ENCODE peak calls at places on chromosomes 7 and 10, in five cellular contexts. S is endothelial cell; D is A549; Q is stimulated activated CD4-positive, alpha-beta T cell treated with anti-CD3 and anti-CD28 coated beads, Interleukin-1b, Interleukin-23, amount 100 ng/mL, for 4 hours; M is left ventricle myocardium inferior. K is an unnamed sample.
A peak's percentile ranks its signal among the peaks of the same experiment; 100 is the strongest.

GRCh38 chr7:51316262-51316665 is 345 bp downstream of the COBL start:
- DNase-seq in Q (no peak), M (peak; percentile 28), D (peak; percentile 76), S (peak; percentile 18), K (no peak)

GRCh38 chr10:43943825-43944360 is 295.2 kb upstream of the ZNF32 start:
- DNase-seq in Q (no peak), M (no peak), D (no peak), S (no peak), K (no peak)

GRCh38 chr10:43785252-43785651 is 136.6 kb upstream of the ZNF32 start:
- DNase-seq in S (no peak), M (no peak), D (no peak), Q (no peak), K (no peak)

GRCh38 chr10:5317547-5318107 is 47.1 kb upstream of the UCN3 start:
- DNase-seq in Q (peak; percentile 69), M (no peak), D (peak; percentile 76), S (no peak), K (peak; percentile 88)

GRCh38 chr10:75407716-75408511 is 6.3 kb upstream of the ZNF503 start:
- DNase-seq in D (no peak), M (peak; percentile 60), S (peak; percentile 65), Q (no peak), K (no peak)

GRCh38 chr7:7117935-7118586 is 64.3 kb upstream of the C1GALT1 start:
- DNase-seq in M (no peak), D (no peak), Q (no peak), S (no peak), K (no peak)

GRCh38 chr7:144508702-144509101 is 105.2 kb upstream of the NOBOX start:
- DNase-seq in Q (no peak), D (no peak), S (no peak), M (no peak), K (no peak)

GRCh38 chr10:104325436-104326430 is 12.5 kb downstream of the ITPRIP start:
- DNase-seq in S (no peak), Q (no peak), M (peak; percentile 66), D (no peak), K (no peak)

GRCh38 chr7:2911466-2911865 is 67.4 kb upstream of the GNA12 start:
- DNase-seq in D (no peak), M (no peak), Q (no peak), S (no peak), K (no peak)

GRCh38 chr10:26804418-26805393 is 56.1 kb downstream of the ABI1 start:
- DNase-seq in M (no peak), S (no peak), Q (no peak), D (no peak), K (no peak)

GRCh38 chr7:127057918-127058317 is 194.8 kb downstream of the GRM8 start:
- DNase-seq in S (no peak), M (no peak), D (no peak), Q (no peak), K (no peak)

GRCh38 chr7:114973147-114973546 is 51.3 kb downstream of the MDFIC start:
- DNase-seq in M (no peak), S (no peak), Q (no peak), D (no peak), K (no peak)

GRCh38 chr10:32956365-32957197 is 1.4 kb downstream of the ITGB1 start:
- DNase-seq in S (no peak), D (no peak), M (no peak), Q (no peak), K (no peak)

GRCh38 chr7:99539213-99539811 is 12.6 kb downstream of the FAM200A start:
- DNase-seq in M (no peak), D (no peak), S (no peak), Q (no peak), K (no peak)

GRCh38 chr7:95411036-95411435 is 14.9 kb upstream of the PON3 start:
- DNase-seq in Q (no peak), D (no peak), S (no peak), M (no peak), K (no peak)

GRCh38 chr10:75357500-75357899 is 44.1 kb downstream of the ZNF503 start:
- DNase-seq in D (no peak), M (no peak), Q (no peak), S (no peak), K (no peak)

GRCh38 chr10:3096149-3096548 is 28.8 kb downstream of the PFKP start:
- DNase-seq in S (no peak), D (no peak), Q (no peak), M (no peak), K (no peak)

GRCh38 chr7:24035653-24036414 is 248.2 kb upstream of the NPY start:
- DNase-seq in M (no peak), D (no peak), Q (no peak), S (no peak), K (no peak)

GRCh38 chr10:87038786-87039185 is 18.7 kb downstream of the FAM25A start:
- DNase-seq in Q (no peak), S (no peak), M (no peak), D (no peak), K (no peak)

GRCh38 chr7:107890493-107890961 is 456 bp upstream of the DLD start:
- DNase-seq in S (no peak), M (no peak), Q (no peak), D (no peak), K (no peak)

GRCh38 chr7:131188367-131189339 is 139.0 kb upstream of the MKLN1 start:
- DNase-seq in S (no peak), M (no peak), Q (peak; percentile 40), D (peak; percentile 79), K (peak; percentile 95)

GRCh38 chr7:32660936-32661335 is 165.6 kb downstream of the AVL9 start:
- DNase-seq in Q (no peak), D (no peak), S (no peak), M (no peak), K (no peak)

GRCh38 chr7:101891936-101892640 is 74.7 kb downstream of the CUX1 start:
- DNase-seq in M (no peak), D (no peak), S (no peak), Q (no peak), K (no peak)

GRCh38 chr10:55631071-55631654 is 729.9 kb downstream of the ZWINT start:
- DNase-seq in M (peak; percentile 33), D (peak; percentile 38), Q (no peak), S (peak; percentile 88), K (no peak)

GRCh38 chr7:68411742-68412141 is 1186.5 kb upstream of the AUTS2 start:
- DNase-seq in Q (no peak), D (no peak), M (no peak), S (no peak), K (no peak)

GRCh38 chr10:7945469-7946187 is 108.9 kb upstream of the GATA3 start:
- DNase-seq in S (no peak), M (no peak), Q (no peak), D (no peak), K (no peak)

GRCh38 chr7:153103219-153103618 is 343.7 kb downstream of the ACTR3B start:
- DNase-seq in S (no peak), Q (no peak), D (no peak), M (no peak), K (no peak)

GRCh38 chr10:98694014-98694413 is 247.3 kb upstream of the HPS1 start:
- DNase-seq in D (no peak), M (no peak), Q (no peak), S (no peak), K (no peak)

GRCh38 chr7:2003451-2003930 is 229.3 kb downstream of the MAD1L1 start:
- DNase-seq in D (no peak), M (peak; percentile 7), Q (no peak), S (no peak), K (peak; percentile 49)

GRCh38 chr7:41027428-41028115 is 675.3 kb downstream of the INHBA start:
- DNase-seq in M (no peak), S (no peak), Q (no peak), D (peak; percentile 8), K (no peak)

GRCh38 chr7:25732771-25733217 is 419.2 kb upstream of the NFE2L3 start:
- DNase-seq in D (no peak), S (no peak), Q (no peak), M (no peak), K (no peak)

GRCh38 chr7:142451346-142451745 is 193.5 kb upstream of the PRSS58 start:
- DNase-seq in D (no peak), M (no peak), Q (no peak), S (no peak), K (no peak)